ENCODE peak calls at places on chromosomes 16 and 17, in five cellular contexts. G is CD8-positive, alpha-beta T cell; B is lower leg skin; D is fibroblast of pulmonary artery; U is heart right ventricle. A is an unnamed sample.

GRCh38 chr17:8235676-8236075 is 12.2 kb downstream of the CTC1 start:
- DNase-seq in G (no peak), B (no peak), D (no peak), U (no peak), A (no peak)

GRCh38 chr17:75288784-75289121 is 480 bp downstream of the SLC25A19 start:
- DNase-seq in G (no peak), B (no peak), D (no peak), U (no peak), A (peak)

GRCh38 chr16:72568502-72568901 is 396.5 kb upstream of the PMFBP1 start:
- DNase-seq in G (no peak), B (no peak), D (no peak), U (no peak), A (no peak)

GRCh38 chr17:66602659-66603363 is 232.1 kb upstream of the CACNG5 start:
- DNase-seq in G (no peak), B (no peak), D (peak), U (peak), A (no peak)

GRCh38 chr16:69796285-69797118 is 34.4 kb downstream of the WWP2 start:
- DNase-seq in G (peak), B (peak), D (peak), U (peak), A (peak)

GRCh38 chr17:18257268-18257681 is 1.3 kb downstream of the FLII start:
- DNase-seq in G (peak), B (no peak), D (no peak), U (no peak), A (no peak)

GRCh38 chr17:59845595-59846390 is 47.0 kb downstream of the TUBD1 start:
- DNase-seq in G (no peak), B (peak), D (peak), U (no peak), A (no peak)

GRCh38 chr17:7560172-7561027 is 1.3 kb upstream of the SENP3 start:
- DNase-seq in G (peak), B (no peak), D (peak), U (peak), A (peak)

GRCh38 chr16:9048302-9048700 is 43.1 kb upstream of the HAPSTR1 start:
- DNase-seq in G (no peak), B (peak), D (peak), U (no peak), A (no peak)

GRCh38 chr16:49749816-49750215 is 106.1 kb downstream of the ZNF423 start:
- DNase-seq in G (no peak), B (no peak), D (no peak), U (no peak), A (no peak)

GRCh38 chr16:73231969-73232554 is 184.1 kb upstream of the ZFHX3 start:
- DNase-seq in G (no peak), B (no peak), D (peak), U (no peak), A (no peak)

GRCh38 chr17:60353773-60354172 is 38.2 kb downstream of the USP32 start:
- DNase-seq in G (no peak), B (no peak), D (no peak), U (no peak), A (no peak)

GRCh38 chr16:53446090-53446489 is 11.8 kb downstream of the RBL2 start:
- DNase-seq in G (no peak), B (no peak), D (no peak), U (no peak), A (no peak)

GRCh38 chr17:76014100-76014924 is 12.8 kb downstream of the EVPL start:
- DNase-seq in G (peak), B (peak), D (peak), U (peak), A (peak)

GRCh38 chr17:50359998-50360461 is 13.0 kb downstream of the MRPL27 start:
- DNase-seq in G (no peak), B (no peak), D (no peak), U (no peak), A (no peak)

GRCh38 chr17:20202141-20202574 is 193.0 kb downstream of the SPECC1 start:
- DNase-seq in G (no peak), B (no peak), D (no peak), U (no peak), A (no peak)

GRCh38 chr17:68542698-68543463 is 30.7 kb downstream of the PRKAR1A start:
- DNase-seq in G (no peak), B (no peak), D (no peak), U (no peak), A (no peak)

GRCh38 chr16:71894229-71894920 is 956 bp upstream of the IST1 start:
- DNase-seq in G (peak), B (peak), D (peak), U (peak), A (no peak)

GRCh38 chr17:33875973-33876372 is 379.1 kb upstream of the CCL2 start:
- DNase-seq in G (no peak), B (no peak), D (no peak), U (no peak), A (no peak)

GRCh38 chr16:15973460-15973859 is 24.0 kb downstream of the ABCC1 start:
- DNase-seq in G (no peak), B (no peak), D (peak), U (no peak), A (no peak)

GRCh38 chr17:5499790-5500189 is 13.4 kb downstream of the MIS12 start:
- DNase-seq in G (no peak), B (no peak), D (no peak), U (no peak), A (no peak)

GRCh38 chr16:10741844-10742243 is 1.8 kb upstream of the NUBP1 start:
- DNase-seq in G (no peak), B (no peak), D (peak), U (peak), A (no peak)

GRCh38 chr17:36944488-36945040 is 4.2 kb upstream of the AATF start:
- DNase-seq in G (no peak), B (no peak), D (no peak), U (no peak), A (no peak)

GRCh38 chr17:16178836-16179235 is 36.5 kb downstream of the NCOR1 start:
- DNase-seq in G (no peak), B (no peak), D (no peak), U (no peak), A (no peak)

GRCh38 chr16:31460582-31461002 is 1.3 kb downstream of the ARMC5 start:
- DNase-seq in G (no peak), B (no peak), D (peak), U (no peak), A (peak)

GRCh38 chr16:75204410-75204758 is 2.6 kb downstream of the CTRB2 start:
- DNase-seq in G (no peak), B (no peak), D (no peak), U (no peak), A (peak)

GRCh38 chr17:7857724-7858486 is at the start of gene CYB5D1:
- DNase-seq in G (peak), B (peak), D (peak), U (peak), A (peak)

GRCh38 chr17:37610971-37611370 is 1.8 kb upstream of the SYNRG start:
- DNase-seq in G (no peak), B (no peak), D (no peak), U (no peak), A (no peak)

GRCh38 chr16:68486671-68487495 is 38.6 kb upstream of the SMPD3 start:
- DNase-seq in G (no peak), B (no peak), D (no peak), U (no peak), A (no peak)

GRCh38 chr16:88299751-88300462 is 82.9 kb upstream of the ZNF469 start:
- DNase-seq in G (no peak), B (no peak), D (no peak), U (no peak), A (no peak)

GRCh38 chr17:48910370-48910769 is 2.2 kb downstream of the UBE2Z start:
- DNase-seq in G (no peak), B (no peak), D (no peak), U (no peak), A (no peak)

GRCh38 chr16:85556456-85557082 is 56.6 kb upstream of the GSE1 start:
- DNase-seq in G (peak), B (no peak), D (no peak), U (peak), A (peak)

GRCh38 chr16:27430923-27431484 is 29.0 kb downstream of the IL21R start:
- DNase-seq in G (peak), B (peak), D (peak), U (peak), A (no peak)

GRCh38 chr16:89695875-89696597 is 5.5 kb downstream of the SPATA2L start:
- DNase-seq in G (no peak), B (no peak), D (no peak), U (no peak), A (no peak)

GRCh38 chr17:37650419-37651003 is 7.3 kb upstream of the DDX52 start:
- DNase-seq in G (no peak), B (no peak), D (peak), U (peak), A (peak)

GRCh38 chr17:36072431-36073121 is 8.5 kb downstream of the CCL18 start:
- DNase-seq in G (peak), B (no peak), D (peak), U (peak), A (peak)

GRCh38 chr17:79005063-79005861 is 4.3 kb downstream of the CANT1 start:
- DNase-seq in G (no peak), B (no peak), D (no peak), U (no peak), A (no peak)

GRCh38 chr17:7774037-7774659 is 56.6 kb downstream of the DNAH2 start:
- DNase-seq in G (no peak), B (no peak), D (peak), U (no peak), A (no peak)

GRCh38 chr17:50426814-50427787 is 1.1 kb downstream of the ACSF2 start:
- DNase-seq in G (peak), B (no peak), D (peak), U (peak), A (peak)

GRCh38 chr17:47279062-47279801 is 25.6 kb downstream of the ITGB3 start:
- DNase-seq in G (no peak), B (peak), D (peak), U (peak), A (peak)
- TF ChIP-seq CTCF in G (no peak), B (no peak), D (no peak), U (peak), A (no peak)

GRCh38 chr17:39595294-39595693 is 12.4 kb downstream of the NEUROD2 start:
- DNase-seq in G (no peak), B (no peak), D (no peak), U (no peak), A (no peak)
- TF ChIP-seq CTCF in G (no peak), B (no peak), D (no peak), U (no peak), A (no peak)

DNA sequence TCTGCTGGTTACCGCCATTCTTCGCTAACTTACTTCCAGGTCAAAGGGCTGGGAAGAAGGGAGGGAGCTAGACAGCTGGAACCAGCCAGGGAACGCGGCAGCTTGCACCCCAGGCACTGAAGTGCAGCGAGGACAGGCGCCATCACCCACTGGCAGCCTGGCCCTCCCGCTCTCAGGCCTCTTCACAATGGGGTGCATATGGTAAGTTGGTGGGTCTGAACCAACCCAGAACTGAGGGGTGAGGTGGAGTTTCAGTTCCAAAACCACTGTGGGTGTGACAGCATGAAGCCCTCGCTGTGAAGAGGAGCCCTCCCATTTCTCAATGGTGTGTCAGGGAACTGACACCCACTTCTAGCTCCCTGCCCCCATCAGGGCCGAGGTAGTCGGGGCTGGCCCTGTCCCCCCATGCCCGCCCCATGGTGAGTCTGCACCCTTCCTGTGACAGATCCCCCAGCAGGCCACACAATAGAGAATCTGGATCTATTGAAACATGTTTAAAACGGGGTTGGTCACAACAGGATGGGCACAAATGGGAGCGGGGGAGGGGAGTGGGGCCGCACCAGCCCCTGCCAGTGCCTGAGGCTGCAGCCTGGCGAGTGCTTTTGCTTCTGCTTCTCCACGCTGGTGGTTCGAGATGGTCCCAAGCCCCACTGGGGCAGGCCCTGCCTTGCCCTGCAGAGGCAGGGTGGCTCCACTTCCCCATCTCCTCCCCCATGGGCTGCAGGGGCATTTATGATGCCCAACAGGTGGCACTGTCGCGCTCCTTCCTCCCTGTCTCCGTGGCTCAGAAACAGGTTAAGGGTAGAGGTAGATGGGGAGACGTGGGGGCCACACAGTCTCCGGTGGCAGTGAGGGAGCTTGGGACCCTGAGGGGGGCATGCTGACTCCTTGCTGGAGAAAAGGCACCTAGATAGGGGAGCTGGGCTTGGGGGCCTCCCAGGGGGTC is 2.3 kb downstream of the LIMD2 start:
- DNase-seq in G (peak), B (no peak), D (peak), U (peak), A (peak)
- TF ChIP-seq CTCF in G (peak), B (no peak), D (peak), U (peak), A (peak)

GRCh38 chr16:22977294-22977697 is 163.3 kb downstream of the HS3ST2 start:
- DNase-seq in G (no peak), B (no peak), D (no peak), U (no peak), A (no peak)
- TF ChIP-seq CTCF in G (no peak), B (no peak), D (peak), U (peak), A (peak)

GRCh38 chr16:79769320-79770243 is 169.0 kb upstream of the MAF start:
- DNase-seq in G (no peak), B (no peak), D (no peak), U (no peak), A (no peak)

GRCh38 chr16:79768594-79768993 is 168.1 kb upstream of the MAF start:
- DNase-seq in G (no peak), B (no peak), D (no peak), U (no peak), A (no peak)

GRCh38 chr16:79770244-79771064 is 169.9 kb upstream of the MAF start:
- DNase-seq in G (peak), B (peak), D (peak), U (peak), A (peak)

GRCh38 chr16:79764415-79765149 is 164.0 kb upstream of the MAF start:
- DNase-seq in G (no peak), B (no peak), D (no peak), U (no peak), A (no peak)

GRCh38 chr16:79767597-79768280 is 167.2 kb upstream of the MAF start:
- DNase-seq in G (no peak), B (no peak), D (peak), U (no peak), A (no peak)
- TF ChIP-seq CTCF in G (no peak), B (no peak), D (peak), U (peak), A (no peak)

DNA sequence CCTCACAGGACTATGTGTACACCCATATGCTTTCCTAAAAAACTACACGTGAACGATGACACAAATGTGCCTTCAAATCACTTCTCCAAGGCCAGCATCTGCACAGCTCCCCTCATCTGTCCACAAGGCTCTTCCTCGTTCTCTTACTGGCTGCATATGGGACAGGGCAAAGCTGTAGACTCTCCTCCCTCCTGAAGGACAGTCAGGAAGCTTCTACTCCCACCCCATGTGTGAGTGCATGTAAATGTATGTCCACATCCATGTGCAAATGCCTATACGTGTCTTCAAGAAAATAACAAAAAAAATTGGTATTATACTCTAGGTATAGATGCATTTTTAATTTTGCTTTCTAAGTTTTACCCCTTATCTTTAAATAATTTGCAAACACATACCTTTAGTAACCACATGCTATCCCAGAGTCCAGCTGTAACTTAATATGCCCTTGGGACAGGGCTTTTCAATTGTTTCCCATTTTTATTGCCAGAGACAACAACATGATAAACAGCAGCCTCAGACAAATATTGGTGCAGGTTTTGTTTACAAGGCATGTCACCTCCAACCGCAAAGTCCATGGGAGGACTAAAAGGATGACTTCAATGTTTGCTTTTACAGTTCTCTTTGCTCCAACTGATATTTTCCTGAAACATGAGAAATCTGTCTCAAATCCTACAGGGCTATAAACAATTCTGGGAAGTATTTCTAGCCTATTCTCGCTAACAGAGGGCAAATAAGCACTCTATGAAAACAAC is 31.6 kb upstream of the FAAP100 start:
- DNase-seq in G (no peak), B (no peak), D (no peak), U (no peak), A (no peak)
- TF ChIP-seq CTCF in G (no peak), B (no peak), D (no peak), U (no peak), A (no peak)